ENCODE peak calls at places on chromosome 2, in six cellular contexts. One of them, this sample, is unnamed.

GRCh38 chr2:219027511-219028055 is 13.7 kb downstream of the CFAP65 start:
- DNase-seq in fibroblast of pulmonary artery: no peak
- DNase-seq in EL: no peak
- DNase-seq in HTR-8/SVneo: no peak
- DNase-seq in RKO: no peak
- DNase-seq in ovary: no peak
- DNase-seq in this sample: no peak

GRCh38 chr2:189143930-189144329 is 35.6 kb downstream of the COL5A2 start:
- DNase-seq in fibroblast of pulmonary artery: peak
- DNase-seq in EL: peak
- DNase-seq in HTR-8/SVneo: no peak
- DNase-seq in RKO: no peak
- DNase-seq in ovary: no peak
- DNase-seq in this sample: no peak

GRCh38 chr2:27303093-27304025 is 4.9 kb downstream of the UCN start:
- DNase-seq in fibroblast of pulmonary artery: peak
- DNase-seq in EL: peak
- DNase-seq in HTR-8/SVneo: peak
- DNase-seq in RKO: peak
- DNase-seq in ovary: no peak
- DNase-seq in this sample: peak

GRCh38 chr2:178553047-178553446 is 72.8 kb downstream of the PLEKHA3 start:
- DNase-seq in fibroblast of pulmonary artery: peak
- DNase-seq in EL: peak
- DNase-seq in HTR-8/SVneo: peak
- DNase-seq in RKO: peak
- DNase-seq in ovary: no peak
- DNase-seq in this sample: peak

GRCh38 chr2:45009928-45010705 is 865 bp upstream of the SIX2 start:
- DNase-seq in fibroblast of pulmonary artery: peak
- DNase-seq in EL: peak
- DNase-seq in HTR-8/SVneo: peak
- DNase-seq in RKO: no peak
- DNase-seq in ovary: no peak
- DNase-seq in this sample: peak

GRCh38 chr2:8833863-8834262 is 3.5 kb downstream of the KIDINS220 start:
- DNase-seq in fibroblast of pulmonary artery: no peak
- DNase-seq in EL: no peak
- DNase-seq in HTR-8/SVneo: no peak
- DNase-seq in RKO: no peak
- DNase-seq in ovary: no peak
- DNase-seq in this sample: no peak

GRCh38 chr2:68238955-68239822 is 13.1 kb downstream of the PPP3R1 start:
- DNase-seq in fibroblast of pulmonary artery: peak
- DNase-seq in EL: peak
- DNase-seq in HTR-8/SVneo: no peak
- DNase-seq in RKO: no peak
- DNase-seq in ovary: no peak
- DNase-seq in this sample: no peak

GRCh38 chr2:74659462-74659861 is 5.4 kb downstream of the SEMA4F start:
- DNase-seq in fibroblast of pulmonary artery: no peak
- DNase-seq in EL: peak
- DNase-seq in HTR-8/SVneo: no peak
- DNase-seq in RKO: no peak
- DNase-seq in ovary: no peak
- DNase-seq in this sample: no peak

GRCh38 chr2:230798769-230799399 is 65.9 kb upstream of the ITM2C start:
- DNase-seq in fibroblast of pulmonary artery: peak
- DNase-seq in EL: peak
- DNase-seq in HTR-8/SVneo: no peak
- DNase-seq in RKO: peak
- DNase-seq in ovary: no peak
- DNase-seq in this sample: peak

GRCh38 chr2:147051248-147051647 is 793.6 kb upstream of the ACVR2A start:
- DNase-seq in fibroblast of pulmonary artery: peak
- DNase-seq in EL: no peak
- DNase-seq in HTR-8/SVneo: no peak
- DNase-seq in RKO: no peak
- DNase-seq in ovary: no peak
- DNase-seq in this sample: no peak

GRCh38 chr2:215624423-215624829 is 188.6 kb upstream of the FN1 start:
- DNase-seq in fibroblast of pulmonary artery: peak
- DNase-seq in EL: peak
- DNase-seq in HTR-8/SVneo: no peak
- DNase-seq in RKO: no peak
- DNase-seq in ovary: no peak
- DNase-seq in this sample: peak

GRCh38 chr2:241739651-241740050 is 5.2 kb downstream of the D2HGDH start:
- DNase-seq in fibroblast of pulmonary artery: peak
- DNase-seq in EL: peak
- DNase-seq in HTR-8/SVneo: no peak
- DNase-seq in RKO: peak
- DNase-seq in ovary: no peak
- DNase-seq in this sample: peak

GRCh38 chr2:98822301-98823164 is 91.6 kb upstream of the MGAT4A start:
- DNase-seq in fibroblast of pulmonary artery: no peak
- DNase-seq in EL: no peak
- DNase-seq in HTR-8/SVneo: no peak
- DNase-seq in RKO: no peak
- DNase-seq in ovary: no peak
- DNase-seq in this sample: peak

GRCh38 chr2:164992818-164993217 is 37.5 kb upstream of the SLC38A11 start:
- DNase-seq in fibroblast of pulmonary artery: peak
- DNase-seq in EL: peak
- DNase-seq in HTR-8/SVneo: peak
- DNase-seq in RKO: peak
- DNase-seq in ovary: peak
- DNase-seq in this sample: peak

GRCh38 chr2:73112026-73112912 is 479 bp downstream of the RAB11FIP5 start:
- DNase-seq in fibroblast of pulmonary artery: peak
- DNase-seq in EL: peak
- DNase-seq in HTR-8/SVneo: peak
- DNase-seq in RKO: peak
- DNase-seq in ovary: peak
- DNase-seq in this sample: peak

GRCh38 chr2:65481961-65482360 is 49.6 kb upstream of the SPRED2 start:
- DNase-seq in fibroblast of pulmonary artery: no peak
- DNase-seq in EL: no peak
- DNase-seq in HTR-8/SVneo: no peak
- DNase-seq in RKO: no peak
- DNase-seq in ovary: no peak
- DNase-seq in this sample: no peak

GRCh38 chr2:143469323-143469722 is 340.1 kb downstream of the ARHGAP15 start:
- DNase-seq in fibroblast of pulmonary artery: no peak
- DNase-seq in EL: no peak
- DNase-seq in HTR-8/SVneo: no peak
- DNase-seq in RKO: no peak
- DNase-seq in ovary: no peak
- DNase-seq in this sample: no peak

GRCh38 chr2:109208951-109209335 is 79.9 kb downstream of the SH3RF3 start:
- DNase-seq in fibroblast of pulmonary artery: no peak
- DNase-seq in EL: no peak
- DNase-seq in HTR-8/SVneo: no peak
- DNase-seq in RKO: no peak
- DNase-seq in ovary: no peak
- DNase-seq in this sample: no peak

GRCh38 chr2:236993-237539 is 26.8 kb downstream of the SH3YL1 start:
- DNase-seq in fibroblast of pulmonary artery: no peak
- DNase-seq in EL: no peak
- DNase-seq in HTR-8/SVneo: no peak
- DNase-seq in RKO: no peak
- DNase-seq in ovary: no peak
- DNase-seq in this sample: no peak

GRCh38 chr2:116477229-116477628 is 1337.3 kb upstream of the DDX18 start:
- DNase-seq in fibroblast of pulmonary artery: no peak
- DNase-seq in EL: no peak
- DNase-seq in HTR-8/SVneo: no peak
- DNase-seq in RKO: no peak
- DNase-seq in ovary: no peak
- DNase-seq in this sample: no peak

GRCh38 chr2:42171396-42171971 is 2.3 kb downstream of the EML4 start:
- DNase-seq in fibroblast of pulmonary artery: no peak
- DNase-seq in EL: peak
- DNase-seq in HTR-8/SVneo: no peak
- DNase-seq in RKO: peak
- DNase-seq in ovary: no peak
- DNase-seq in this sample: no peak

GRCh38 chr2:214019229-214019972 is 391.5 kb upstream of the VWC2L start:
- DNase-seq in fibroblast of pulmonary artery: peak
- DNase-seq in EL: peak
- DNase-seq in HTR-8/SVneo: peak
- DNase-seq in RKO: peak
- DNase-seq in ovary: no peak
- DNase-seq in this sample: peak

GRCh38 chr2:30985493-30986292 is 152.5 kb downstream of the GALNT14 start:
- DNase-seq in fibroblast of pulmonary artery: no peak
- DNase-seq in EL: no peak
- DNase-seq in HTR-8/SVneo: no peak
- DNase-seq in RKO: no peak
- DNase-seq in ovary: no peak
- DNase-seq in this sample: no peak

GRCh38 chr2:37456479-37456878 is 112.0 kb downstream of the QPCT start:
- DNase-seq in fibroblast of pulmonary artery: no peak
- DNase-seq in EL: no peak
- DNase-seq in HTR-8/SVneo: no peak
- DNase-seq in RKO: no peak
- DNase-seq in ovary: no peak
- DNase-seq in this sample: no peak

GRCh38 chr2:133412637-133413164 is 155.6 kb downstream of the NCKAP5 start:
- DNase-seq in fibroblast of pulmonary artery: no peak
- DNase-seq in EL: no peak
- DNase-seq in HTR-8/SVneo: no peak
- DNase-seq in RKO: no peak
- DNase-seq in ovary: no peak
- DNase-seq in this sample: no peak

GRCh38 chr2:54457326-54458023 is 1.3 kb downstream of the SPTBN1 start:
- DNase-seq in fibroblast of pulmonary artery: no peak
- DNase-seq in EL: peak
- DNase-seq in HTR-8/SVneo: peak
- DNase-seq in RKO: peak
- DNase-seq in ovary: peak
- DNase-seq in this sample: peak

GRCh38 chr2:29663266-29663665 is 258.1 kb downstream of the ALK start:
- DNase-seq in fibroblast of pulmonary artery: peak
- DNase-seq in EL: peak
- DNase-seq in HTR-8/SVneo: no peak
- DNase-seq in RKO: no peak
- DNase-seq in ovary: no peak
- DNase-seq in this sample: peak

GRCh38 chr2:48530033-48530804 is at the start of gene STON1:
- DNase-seq in fibroblast of pulmonary artery: peak
- DNase-seq in EL: peak
- DNase-seq in HTR-8/SVneo: peak
- DNase-seq in RKO: no peak
- DNase-seq in ovary: peak
- DNase-seq in this sample: peak

GRCh38 chr2:152523091-152523490 is 188.1 kb downstream of the FMNL2 start:
- DNase-seq in fibroblast of pulmonary artery: peak
- DNase-seq in EL: peak
- DNase-seq in HTR-8/SVneo: no peak
- DNase-seq in RKO: no peak
- DNase-seq in ovary: no peak
- DNase-seq in this sample: peak

GRCh38 chr2:38113999-38114708 is 38.2 kb upstream of the CYP1B1 start:
- DNase-seq in fibroblast of pulmonary artery: peak
- DNase-seq in EL: no peak
- DNase-seq in HTR-8/SVneo: no peak
- DNase-seq in RKO: no peak
- DNase-seq in ovary: no peak
- DNase-seq in this sample: peak

GRCh38 chr2:150601280-150602038 is 114.0 kb upstream of the RND3 start:
- DNase-seq in fibroblast of pulmonary artery: peak
- DNase-seq in EL: peak
- DNase-seq in HTR-8/SVneo: no peak
- DNase-seq in RKO: no peak
- DNase-seq in ovary: no peak
- DNase-seq in this sample: peak

GRCh38 chr2:3398837-3399236 is 19.3 kb downstream of the TRAPPC12 start:
- DNase-seq in fibroblast of pulmonary artery: no peak
- DNase-seq in EL: no peak
- DNase-seq in HTR-8/SVneo: no peak
- DNase-seq in RKO: no peak
- DNase-seq in ovary: no peak
- DNase-seq in this sample: no peak